ENCODE peak calls at places on chromosomes 16 and 17, in seven cellular contexts. A is heart right ventricle, K is small intestine, S is fibroblast of lung, U is PC-3, X is left ventricle myocardium inferior, Y is neuronal stem cell. B is an unnamed sample.

GRCh38 chr16:85422374-85423185 is 190.5 kb upstream of the GSE1 start:
- DNase-seq in A (no peak), K (peak; percentile 97), S (no peak), U (no peak), X (peak; percentile 5), Y (no peak), B (peak; percentile 93)

GRCh38 chr17:71505200-71505599 is 615.6 kb upstream of the SOX9 start:
- DNase-seq in A (no peak), K (no peak), S (peak; percentile 85), U (no peak), X (no peak), Y (no peak), B (no peak)

GRCh38 chr17:69018687-69019086 is 42.0 kb downstream of the ABCA9 start:
- DNase-seq in A (no peak), K (no peak), S (no peak), U (no peak), X (no peak), Y (no peak), B (no peak)

GRCh38 chr17:76869878-76870714 is 1.9 kb downstream of the MGAT5B start:
- DNase-seq in A (no peak), K (no peak), S (peak; percentile 8), U (no peak), X (no peak), Y (no peak), B (no peak)

GRCh38 chr17:18166894-18167293 is 16.7 kb upstream of the ALKBH5 start:
- DNase-seq in A (no peak), K (no peak), S (no peak), U (peak; percentile 45), X (no peak), Y (no peak), B (no peak)

GRCh38 chr17:72826602-72827001 is 265.9 kb downstream of the SLC39A11 start:
- DNase-seq in A (no peak), K (no peak), S (peak; percentile 59), U (peak; percentile 63), X (no peak), Y (no peak), B (no peak)

GRCh38 chr16:89019511-89019910 is 42.5 kb upstream of the CBFA2T3 start:
- DNase-seq in A (no peak), K (no peak), S (no peak), U (no peak), X (peak; percentile 7), Y (no peak), B (no peak)

GRCh38 chr16:3020247-3020603 is at the start of gene TNFRSF12A:
- DNase-seq in A (peak; percentile 80), K (peak; percentile 83), S (peak; percentile 72), U (peak; percentile 79), X (peak; percentile 83), Y (peak; percentile 84), B (peak; percentile 87)

GRCh38 chr16:1200014-1200627 is 24.9 kb downstream of the TPSG1 start:
- DNase-seq in A (no peak), K (no peak), S (no peak), U (no peak), X (no peak), Y (no peak), B (no peak)

GRCh38 chr17:66746736-66747135 is 88.2 kb upstream of the CACNG5 start:
- DNase-seq in A (no peak), K (no peak), S (no peak), U (no peak), X (no peak), Y (no peak), B (no peak)

GRCh38 chr17:2056221-2057129 is 1.6 kb downstream of the HIC1 start:
- DNase-seq in A (no peak), K (no peak), S (peak; percentile 73), U (no peak), X (no peak), Y (no peak), B (no peak)

GRCh38 chr16:930511-930910 is 40.3 kb downstream of the LMF1 start:
- DNase-seq in A (no peak), K (no peak), S (no peak), U (no peak), X (no peak), Y (no peak), B (no peak)

GRCh38 chr17:57892820-57893595 is 43.2 kb upstream of the MRPS23 start:
- DNase-seq in A (peak; percentile 82), K (peak; percentile 67), S (peak; percentile 97), U (peak; percentile 98), X (peak; percentile 91), Y (peak; percentile 77), B (peak; percentile 97)

GRCh38 chr16:51121850-51122249 is 29.2 kb downstream of the SALL1 start:
- DNase-seq in A (no peak), K (no peak), S (no peak), U (no peak), X (no peak), Y (no peak), B (no peak)

GRCh38 chr17:62791235-62792121 is 16.6 kb downstream of the MARCHF10 start:
- DNase-seq in A (no peak), K (no peak), S (peak; percentile 96), U (peak; percentile 69), X (no peak), Y (no peak), B (no peak)

GRCh38 chr16:770411-770810 is 9.9 kb downstream of the MSLN start:
- DNase-seq in A (no peak), K (no peak), S (no peak), U (no peak), X (no peak), Y (no peak), B (peak; percentile 38)

GRCh38 chr17:4147751-4148310 is 4.8 kb downstream of the CYB5D2 start:
- DNase-seq in A (no peak), K (no peak), S (no peak), U (no peak), X (no peak), Y (no peak), B (no peak)

GRCh38 chr17:78499715-78500540 is 77.3 kb downstream of the DNAH17 start:
- DNase-seq in A (no peak), K (no peak), S (no peak), U (no peak), X (no peak), Y (no peak), B (no peak)

GRCh38 chr17:58658804-58659713 is 32.8 kb downstream of the TEX14 start:
- DNase-seq in A (peak; percentile 16), K (peak; percentile 83), S (peak; percentile 100), U (peak; percentile 98), X (peak; percentile 54), Y (peak; percentile 80), B (no peak)

GRCh38 chr16:49663081-49664057 is 192.5 kb downstream of the ZNF423 start:
- DNase-seq in A (peak; percentile 50), K (no peak), S (no peak), U (no peak), X (peak; percentile 38), Y (no peak), B (no peak)

GRCh38 chr16:62041401-62041800 is 5.2 kb upstream of the CDH8 start:
- DNase-seq in A (no peak), K (no peak), S (peak; percentile 32), U (peak; percentile 68), X (no peak), Y (no peak), B (no peak)

GRCh38 chr16:75258807-75259141 is 7.3 kb upstream of the BCAR1 start:
- DNase-seq in A (no peak), K (no peak), S (no peak), U (no peak), X (no peak), Y (no peak), B (peak; percentile 21)

GRCh38 chr16:75257886-75258806 is 6.7 kb upstream of the BCAR1 start:
- DNase-seq in A (no peak), K (no peak), S (no peak), U (no peak), X (no peak), Y (no peak), B (no peak)

GRCh38 chr16:75256871-75257343 is 5.5 kb upstream of the BCAR1 start:
- DNase-seq in A (peak; percentile 41), K (no peak), S (peak; percentile 72), U (no peak), X (no peak), Y (no peak), B (no peak)

GRCh38 chr16:75254359-75254837 is 3.0 kb upstream of the BCAR1 start:
- DNase-seq in A (peak; percentile 18), K (peak; percentile 35), S (peak; percentile 60), U (peak; percentile 68), X (no peak), Y (no peak), B (no peak)

DNA sequence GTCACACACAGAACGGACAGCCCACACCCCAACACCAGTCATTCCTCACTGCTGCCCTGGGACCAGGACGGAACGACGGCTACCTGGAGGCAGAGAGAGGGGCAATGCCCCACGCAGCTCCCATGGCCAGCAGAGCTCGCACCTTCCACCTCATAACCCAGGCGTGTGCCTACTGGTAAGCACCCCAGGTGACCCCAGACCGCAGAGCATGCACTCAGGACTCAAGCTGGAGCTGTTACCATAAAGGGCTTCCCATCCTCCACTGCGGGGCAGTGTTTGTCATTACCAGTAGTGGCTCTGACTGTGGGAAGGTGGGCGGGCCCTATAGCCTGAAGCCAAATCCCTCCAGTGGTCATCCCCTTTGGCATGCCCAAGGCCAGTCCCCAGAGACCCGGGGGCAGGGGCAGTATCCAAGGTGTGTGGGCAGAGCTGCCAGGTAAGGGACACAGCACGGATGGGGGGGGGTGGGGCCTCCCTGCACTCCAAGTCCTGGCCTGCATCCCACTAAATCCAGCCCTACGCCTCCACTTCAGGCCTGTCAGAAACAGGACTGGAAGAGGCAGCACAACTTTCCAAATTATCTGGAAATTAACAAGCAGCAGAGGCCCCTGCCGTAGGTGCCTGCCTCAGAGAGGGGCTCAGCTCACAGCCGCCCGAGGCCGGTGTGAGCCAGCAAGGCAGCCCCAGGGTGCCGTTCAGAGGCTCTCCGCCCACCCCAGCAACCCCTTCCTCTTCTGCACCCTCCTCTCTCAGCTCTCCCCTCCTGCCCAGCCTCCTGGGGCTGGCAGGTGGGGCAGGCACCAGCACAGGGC is 4.8 kb upstream of the BCAR1 start:
- DNase-seq in A (peak; percentile 36), K (no peak), S (no peak), U (no peak), X (no peak), Y (no peak), B (no peak)
- H3K4me1 ChIP-seq in A (peaks cover 79% of the 10 kb centered on the region), K (peaks cover 3% of the 10 kb centered on the region), S (peaks cover 70% of the 10 kb centered on the region), U (peaks cover 21% of the 10 kb centered on the region), X (peaks cover 95% of the 10 kb centered on the region), Y (peaks cover 67% of the 10 kb centered on the region), B (peaks cover 78% of the 10 kb centered on the region)

GRCh38 chr16:9096416-9096952 is 5.0 kb downstream of the HAPSTR1 start:
- DNase-seq in A (no peak), K (no peak), S (no peak), U (peak; percentile 79), X (no peak), Y (no peak), B (no peak)
- H3K4me1 ChIP-seq in A (peaks cover 74% of the 10 kb centered on the region), K (peaks cover 44% of the 10 kb centered on the region), S (peaks cover 22% of the 10 kb centered on the region), U (peaks cover 49% of the 10 kb centered on the region), X (peaks cover 100% of the 10 kb centered on the region), Y (peaks cover 13% of the 10 kb centered on the region), B (peaks cover 80% of the 10 kb centered on the region)

DNA sequence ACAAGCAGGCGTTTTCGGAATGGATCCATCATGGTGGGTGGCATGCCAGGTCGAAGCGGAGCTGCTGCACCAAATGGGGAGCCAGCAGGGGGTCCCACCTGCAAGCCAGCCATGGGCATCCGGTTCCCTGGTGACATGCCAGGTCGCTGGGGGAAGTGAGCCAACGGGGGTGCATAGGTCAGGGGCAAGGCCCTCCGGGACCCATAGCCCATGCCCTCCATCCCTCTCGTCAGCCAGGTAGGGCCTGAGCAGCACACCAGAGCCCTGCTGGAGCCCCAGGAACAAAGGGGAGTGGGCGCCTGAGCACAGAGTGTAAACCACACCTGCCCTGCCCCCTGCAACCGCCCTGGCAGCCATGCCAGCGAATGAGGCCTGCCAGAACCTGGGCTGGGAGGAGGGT is 5.0 kb downstream of the SMARCD2 start:
- DNase-seq in A (no peak), K (no peak), S (no peak), U (no peak), X (no peak), Y (no peak), B (no peak)
- H3K4me1 ChIP-seq in A (peaks cover 49% of the 10 kb centered on the region), K (peaks cover 17% of the 10 kb centered on the region), S (peaks cover 17% of the 10 kb centered on the region), U (peaks cover 33% of the 10 kb centered on the region), X (peaks cover 69% of the 10 kb centered on the region), Y (peaks cover 7% of the 10 kb centered on the region), B (peaks cover 58% of the 10 kb centered on the region)

GRCh38 chr17:40416671-40417070 is 1.0 kb downstream of the TOP2A start:
- DNase-seq in A (no peak), K (no peak), S (no peak), U (no peak), X (no peak), Y (no peak), B (no peak)
- H3K4me1 ChIP-seq in A (peaks cover 10% of the 10 kb centered on the region), K (no peaks in the 10 kb centered on the region), S (peaks cover 7% of the 10 kb centered on the region), U (peaks cover 12% of the 10 kb centered on the region), X (peaks cover 17% of the 10 kb centered on the region), Y (peaks cover 15% of the 10 kb centered on the region), B (peaks cover 39% of the 10 kb centered on the region)